ENCODE peak calls at places on chromosome 2, in ten cellular contexts. One of them, this sample, is unnamed.

GRCh38 chr2:177784449-177784845 is 288.1 kb downstream of the PDE11A start:
- DNase-seq in colonic mucosa: no peak
- DNase-seq in GM06990: no peak
- DNase-seq in lower lobe of right lung: no peak
- DNase-seq in GM03348: peak
- DNase-seq in WTC11: no peak
- DNase-seq in cardiac septum: no peak
- DNase-seq in CD14-positive monocyte: no peak
- DNase-seq in coronary artery: no peak
- DNase-seq in GM12865: no peak
- DNase-seq in this sample: peak

GRCh38 chr2:42342061-42342794 is 18.8 kb downstream of the COX7A2L start:
- DNase-seq in colonic mucosa: no peak
- DNase-seq in GM06990: no peak
- DNase-seq in lower lobe of right lung: no peak
- DNase-seq in GM03348: peak
- DNase-seq in WTC11: no peak
- DNase-seq in cardiac septum: no peak
- DNase-seq in CD14-positive monocyte: no peak
- DNase-seq in coronary artery: no peak
- DNase-seq in GM12865: peak
- DNase-seq in this sample: no peak

GRCh38 chr2:45128580-45128997 is 119.3 kb upstream of the SIX2 start:
- DNase-seq in colonic mucosa: no peak
- DNase-seq in GM06990: no peak
- DNase-seq in lower lobe of right lung: no peak
- DNase-seq in GM03348: peak
- DNase-seq in WTC11: no peak
- DNase-seq in cardiac septum: no peak
- DNase-seq in CD14-positive monocyte: no peak
- DNase-seq in coronary artery: no peak
- DNase-seq in GM12865: no peak
- DNase-seq in this sample: no peak

GRCh38 chr2:85591563-85591962 is 4.0 kb upstream of the RNF181 start:
- DNase-seq in colonic mucosa: no peak
- DNase-seq in GM06990: no peak
- DNase-seq in lower lobe of right lung: no peak
- DNase-seq in GM03348: no peak
- DNase-seq in WTC11: no peak
- DNase-seq in cardiac septum: no peak
- DNase-seq in CD14-positive monocyte: no peak
- DNase-seq in coronary artery: no peak
- DNase-seq in GM12865: no peak
- DNase-seq in this sample: no peak

GRCh38 chr2:207041279-207041678 is 102.0 kb downstream of the CPO start:
- DNase-seq in colonic mucosa: no peak
- DNase-seq in GM06990: no peak
- DNase-seq in lower lobe of right lung: no peak
- DNase-seq in GM03348: peak
- DNase-seq in WTC11: no peak
- DNase-seq in cardiac septum: no peak
- DNase-seq in CD14-positive monocyte: no peak
- DNase-seq in coronary artery: no peak
- DNase-seq in GM12865: no peak
- DNase-seq in this sample: no peak

GRCh38 chr2:152223997-152224396 is 48.4 kb upstream of the STAM2 start:
- DNase-seq in colonic mucosa: no peak
- DNase-seq in GM06990: no peak
- DNase-seq in lower lobe of right lung: no peak
- DNase-seq in GM03348: no peak
- DNase-seq in WTC11: no peak
- DNase-seq in cardiac septum: no peak
- DNase-seq in CD14-positive monocyte: no peak
- DNase-seq in coronary artery: no peak
- DNase-seq in GM12865: no peak
- DNase-seq in this sample: no peak

GRCh38 chr2:160227252-160227651 is 27.2 kb upstream of the ITGB6 start:
- DNase-seq in colonic mucosa: no peak
- DNase-seq in GM06990: no peak
- DNase-seq in lower lobe of right lung: no peak
- DNase-seq in GM03348: peak
- DNase-seq in WTC11: no peak
- DNase-seq in cardiac septum: no peak
- DNase-seq in CD14-positive monocyte: no peak
- DNase-seq in coronary artery: no peak
- DNase-seq in GM12865: no peak
- DNase-seq in this sample: no peak

GRCh38 chr2:45241061-45241561 is 231.9 kb upstream of the SIX2 start:
- DNase-seq in colonic mucosa: no peak
- DNase-seq in GM06990: no peak
- DNase-seq in lower lobe of right lung: no peak
- DNase-seq in GM03348: peak
- DNase-seq in WTC11: no peak
- DNase-seq in cardiac septum: no peak
- DNase-seq in CD14-positive monocyte: no peak
- DNase-seq in coronary artery: no peak
- DNase-seq in GM12865: no peak
- DNase-seq in this sample: no peak

GRCh38 chr2:237324446-237325236 is 89.3 kb downstream of the COL6A3 start:
- DNase-seq in colonic mucosa: no peak
- DNase-seq in GM06990: no peak
- DNase-seq in lower lobe of right lung: no peak
- DNase-seq in GM03348: no peak
- DNase-seq in WTC11: no peak
- DNase-seq in cardiac septum: no peak
- DNase-seq in CD14-positive monocyte: no peak
- DNase-seq in coronary artery: no peak
- DNase-seq in GM12865: no peak
- DNase-seq in this sample: no peak

GRCh38 chr2:26985807-26986206 is 15.4 kb downstream of the MAPRE3 start:
- DNase-seq in colonic mucosa: no peak
- DNase-seq in GM06990: no peak
- DNase-seq in lower lobe of right lung: no peak
- DNase-seq in GM03348: no peak
- DNase-seq in WTC11: no peak
- DNase-seq in cardiac septum: no peak
- DNase-seq in CD14-positive monocyte: no peak
- DNase-seq in coronary artery: no peak
- DNase-seq in GM12865: no peak
- DNase-seq in this sample: no peak

GRCh38 chr2:101520246-101520645 is 45.3 kb upstream of the RFX8 start:
- DNase-seq in colonic mucosa: no peak
- DNase-seq in GM06990: no peak
- DNase-seq in lower lobe of right lung: no peak
- DNase-seq in GM03348: peak
- DNase-seq in WTC11: no peak
- DNase-seq in cardiac septum: no peak
- DNase-seq in CD14-positive monocyte: no peak
- DNase-seq in coronary artery: no peak
- DNase-seq in GM12865: no peak
- DNase-seq in this sample: no peak

GRCh38 chr2:30706534-30707303 is 100.5 kb downstream of the CAPN13 start:
- DNase-seq in colonic mucosa: peak
- DNase-seq in GM06990: no peak
- DNase-seq in lower lobe of right lung: peak
- DNase-seq in GM03348: peak
- DNase-seq in WTC11: peak
- DNase-seq in cardiac septum: peak
- DNase-seq in CD14-positive monocyte: peak
- DNase-seq in coronary artery: no peak
- DNase-seq in GM12865: peak
- DNase-seq in this sample: peak

GRCh38 chr2:74384051-74384450 is 3.9 kb upstream of the DCTN1 start:
- DNase-seq in colonic mucosa: no peak
- DNase-seq in GM06990: no peak
- DNase-seq in lower lobe of right lung: no peak
- DNase-seq in GM03348: peak
- DNase-seq in WTC11: no peak
- DNase-seq in cardiac septum: no peak
- DNase-seq in CD14-positive monocyte: no peak
- DNase-seq in coronary artery: no peak
- DNase-seq in GM12865: no peak
- DNase-seq in this sample: no peak

GRCh38 chr2:61356958-61357350 is 113.9 kb downstream of the USP34 start:
- DNase-seq in colonic mucosa: no peak
- DNase-seq in GM06990: no peak
- DNase-seq in lower lobe of right lung: no peak
- DNase-seq in GM03348: peak
- DNase-seq in WTC11: no peak
- DNase-seq in cardiac septum: no peak
- DNase-seq in CD14-positive monocyte: no peak
- DNase-seq in coronary artery: no peak
- DNase-seq in GM12865: no peak
- DNase-seq in this sample: no peak

GRCh38 chr2:156792242-156792840 is 356.2 kb downstream of the GPD2 start:
- DNase-seq in colonic mucosa: no peak
- DNase-seq in GM06990: no peak
- DNase-seq in lower lobe of right lung: no peak
- DNase-seq in GM03348: no peak
- DNase-seq in WTC11: no peak
- DNase-seq in cardiac septum: no peak
- DNase-seq in CD14-positive monocyte: no peak
- DNase-seq in coronary artery: no peak
- DNase-seq in GM12865: no peak
- DNase-seq in this sample: no peak

GRCh38 chr2:46229134-46230063 is 67.8 kb upstream of the EPAS1 start:
- DNase-seq in colonic mucosa: peak
- DNase-seq in GM06990: peak
- DNase-seq in lower lobe of right lung: no peak
- DNase-seq in GM03348: peak
- DNase-seq in WTC11: peak
- DNase-seq in cardiac septum: no peak
- DNase-seq in CD14-positive monocyte: no peak
- DNase-seq in coronary artery: no peak
- DNase-seq in GM12865: peak
- DNase-seq in this sample: no peak

GRCh38 chr2:144705328-144706245 is 185.7 kb upstream of the ZEB2 start:
- DNase-seq in colonic mucosa: no peak
- DNase-seq in GM06990: no peak
- DNase-seq in lower lobe of right lung: no peak
- DNase-seq in GM03348: peak
- DNase-seq in WTC11: no peak
- DNase-seq in cardiac septum: no peak
- DNase-seq in CD14-positive monocyte: no peak
- DNase-seq in coronary artery: no peak
- DNase-seq in GM12865: no peak
- DNase-seq in this sample: no peak

GRCh38 chr2:215425021-215425782 is 10.7 kb downstream of the FN1 start:
- DNase-seq in colonic mucosa: no peak
- DNase-seq in GM06990: no peak
- DNase-seq in lower lobe of right lung: no peak
- DNase-seq in GM03348: no peak
- DNase-seq in WTC11: no peak
- DNase-seq in cardiac septum: no peak
- DNase-seq in CD14-positive monocyte: no peak
- DNase-seq in coronary artery: no peak
- DNase-seq in GM12865: no peak
- DNase-seq in this sample: no peak

GRCh38 chr2:229087229-229087628 is 183.9 kb downstream of the PID1 start:
- DNase-seq in colonic mucosa: no peak
- DNase-seq in GM06990: no peak
- DNase-seq in lower lobe of right lung: no peak
- DNase-seq in GM03348: no peak
- DNase-seq in WTC11: no peak
- DNase-seq in cardiac septum: no peak
- DNase-seq in CD14-positive monocyte: no peak
- DNase-seq in coronary artery: no peak
- DNase-seq in GM12865: no peak
- DNase-seq in this sample: no peak

GRCh38 chr2:28716265-28716865 is 35.3 kb upstream of the PPP1CB start:
- DNase-seq in colonic mucosa: peak
- DNase-seq in GM06990: peak
- DNase-seq in lower lobe of right lung: no peak
- DNase-seq in GM03348: peak
- DNase-seq in WTC11: no peak
- DNase-seq in cardiac septum: no peak
- DNase-seq in CD14-positive monocyte: peak
- DNase-seq in coronary artery: peak
- DNase-seq in GM12865: peak
- DNase-seq in this sample: no peak

GRCh38 chr2:109213646-109214417 is 84.8 kb downstream of the SH3RF3 start:
- DNase-seq in colonic mucosa: no peak
- DNase-seq in GM06990: peak
- DNase-seq in lower lobe of right lung: peak
- DNase-seq in GM03348: peak
- DNase-seq in WTC11: no peak
- DNase-seq in cardiac septum: peak
- DNase-seq in CD14-positive monocyte: peak
- DNase-seq in coronary artery: no peak
- DNase-seq in GM12865: peak
- DNase-seq in this sample: peak

GRCh38 chr2:150994041-150994440 is 267.6 kb downstream of the RBM43 start:
- DNase-seq in colonic mucosa: no peak
- DNase-seq in GM06990: no peak
- DNase-seq in lower lobe of right lung: no peak
- DNase-seq in GM03348: no peak
- DNase-seq in WTC11: no peak
- DNase-seq in cardiac septum: no peak
- DNase-seq in CD14-positive monocyte: no peak
- DNase-seq in coronary artery: no peak
- DNase-seq in GM12865: no peak
- DNase-seq in this sample: no peak

GRCh38 chr2:216426938-216427337 is 14.7 kb downstream of the SMARCAL1 start:
- DNase-seq in colonic mucosa: no peak
- DNase-seq in GM06990: no peak
- DNase-seq in lower lobe of right lung: no peak
- DNase-seq in GM03348: peak
- DNase-seq in WTC11: no peak
- DNase-seq in cardiac septum: no peak
- DNase-seq in CD14-positive monocyte: no peak
- DNase-seq in coronary artery: no peak
- DNase-seq in GM12865: no peak
- DNase-seq in this sample: no peak

GRCh38 chr2:186460465-186460864 is 25.6 kb upstream of the ZC3H15 start:
- DNase-seq in colonic mucosa: no peak
- DNase-seq in GM06990: no peak
- DNase-seq in lower lobe of right lung: no peak
- DNase-seq in GM03348: peak
- DNase-seq in WTC11: no peak
- DNase-seq in cardiac septum: no peak
- DNase-seq in CD14-positive monocyte: no peak
- DNase-seq in coronary artery: no peak
- DNase-seq in GM12865: peak
- DNase-seq in this sample: peak